ENCODE peak calls at places on chromosomes 1 and 21, in four cellular contexts. I is WTC11, W is K562, E is GM12878. G is an unnamed sample.

GRCh38 chr1:89999628-90000027 is 4.7 kb downstream of the ZNF326 start:
- DNase-seq in E (no peak), I (no peak), W (no peak), G (no peak)

GRCh38 chr1:17612831-17613230 is 73.3 kb downstream of the ARHGEF10L start:
- DNase-seq in I (no peak), W (no peak), E (no peak), G (no peak)

GRCh38 chr1:6420594-6421042 is 899 bp upstream of the HES2 start:
- DNase-seq in E (no peak), W (peak), I (peak), G (no peak)

GRCh38 chr1:33927721-33928120 is 63.8 kb downstream of the HMGB4 start:
- DNase-seq in E (no peak), W (no peak), I (no peak), G (no peak)

GRCh38 chr1:85582687-85583354 is 2.3 kb downstream of the CCN1 start:
- DNase-seq in I (no peak), W (no peak), E (no peak), G (no peak)

GRCh38 chr1:242554577-242554976 is 30.1 kb upstream of the PLD5 start:
- DNase-seq in E (no peak), I (no peak), W (no peak), G (no peak)

GRCh38 chr1:77832889-77833288 is 53.4 kb downstream of the MIGA1 start:
- DNase-seq in W (no peak), I (no peak), E (no peak), G (no peak)

GRCh38 chr1:89823679-89824292 is 3.0 kb downstream of the LRRC8D start:
- DNase-seq in I (no peak), E (no peak), W (peak), G (no peak)

GRCh38 chr1:157119008-157119407 is 19.2 kb downstream of the ETV3 start:
- DNase-seq in I (no peak), W (no peak), E (no peak), G (no peak)

GRCh38 chr1:207892764-207893163 is 18.2 kb downstream of the CD34 start:
- DNase-seq in W (no peak), E (no peak), I (no peak), G (no peak)

GRCh38 chr1:157770442-157771043 is 6.4 kb downstream of the FCRL2 start:
- DNase-seq in W (peak), I (peak), E (no peak), G (no peak)

GRCh38 chr1:224763126-224763764 is 147.1 kb downstream of the CNIH3 start:
- DNase-seq in I (no peak), W (no peak), E (no peak), G (no peak)

GRCh38 chr1:204410764-204411450 is 710 bp downstream of the PPP1R15B start:
- DNase-seq in W (no peak), E (no peak), I (peak), G (no peak)

GRCh38 chr1:9630331-9631081 is 21.0 kb upstream of the PIK3CD start:
- DNase-seq in I (no peak), W (no peak), E (no peak), G (no peak)

GRCh38 chr1:164716992-164717703 is 158.2 kb downstream of the PBX1 start:
- DNase-seq in W (no peak), E (no peak), I (no peak), G (no peak)

GRCh38 chr1:101065575-101065974 is 40.0 kb upstream of the DPH5 start:
- DNase-seq in W (no peak), E (no peak), I (no peak), G (no peak)

GRCh38 chr1:101055623-101056022 is 30.0 kb upstream of the DPH5 start:
- DNase-seq in W (no peak), I (no peak), E (no peak), G (no peak)

GRCh38 chr1:101059945-101060542 is 34.5 kb upstream of the DPH5 start:
- DNase-seq in I (no peak), E (no peak), W (no peak), G (no peak)

GRCh38 chr1:101064697-101065096 is 39.1 kb upstream of the DPH5 start:
- DNase-seq in I (no peak), E (no peak), W (no peak), G (no peak)

DNA sequence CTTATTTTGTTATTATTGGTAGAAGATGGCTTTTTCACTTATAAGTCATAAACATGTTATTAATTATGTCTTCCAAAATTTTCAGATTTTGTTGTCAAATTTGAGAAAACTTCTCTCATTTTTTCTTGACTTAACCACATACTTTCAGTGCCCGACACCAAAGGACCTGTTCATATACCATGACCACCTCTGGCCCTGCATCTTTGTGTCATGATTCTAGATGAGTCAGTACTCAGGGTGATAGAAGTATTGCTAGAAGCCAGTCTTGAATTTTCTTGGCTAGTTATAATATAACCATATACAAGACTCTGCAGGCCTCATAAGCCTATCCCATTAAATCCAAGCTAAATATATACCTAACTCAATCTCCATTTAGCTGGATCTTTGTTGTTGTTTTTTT is 35.4 kb upstream of the DPH5 start:
- DNase-seq in E (no peak), W (no peak), I (no peak), G (no peak)
- TF ChIP-seq ETV6 in E (no peak), W (no peak), I (no peak), G (no peak)

GRCh38 chr21:18725653-18726052 is 322.1 kb upstream of the TMPRSS15 start:
- DNase-seq in W (no peak), E (no peak), I (peak), G (no peak)
- TF ChIP-seq NR2C2 in W (no peak), E (no peak), I (no peak), G (no peak)

GRCh38 chr1:170765712-170766330 is 101.9 kb downstream of the PRRX1 start:
- DNase-seq in I (no peak), W (no peak), E (no peak), G (no peak)
- TF ChIP-seq ETV6 in I (no peak), W (no peak), E (no peak), G (no peak)

GRCh38 chr1:201217146-201217545 is 26.5 kb downstream of the IGFN1 start:
- DNase-seq in W (no peak), I (no peak), E (no peak), G (no peak)
- TF ChIP-seq NR2C2 in W (no peak), I (no peak), E (no peak), G (no peak)

DNA sequence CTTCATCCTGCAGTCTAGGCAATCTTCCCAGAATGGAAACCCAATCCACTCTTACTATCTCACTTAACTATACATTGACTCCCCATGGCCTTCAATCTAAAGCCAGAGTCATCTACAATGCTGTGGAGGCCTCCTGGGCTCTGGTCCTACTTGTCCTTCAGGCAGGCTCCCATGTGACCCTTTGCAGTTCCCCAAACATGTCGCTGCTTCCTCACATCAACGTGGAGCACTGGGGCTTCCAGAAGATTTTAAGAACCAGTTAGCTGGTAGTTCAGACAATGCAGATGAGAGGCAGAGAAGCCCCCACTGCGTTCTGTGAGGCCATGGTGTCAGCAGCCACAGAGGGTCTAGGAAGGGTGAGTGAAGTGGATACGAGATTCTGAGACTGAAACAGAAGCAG is 18.6 kb downstream of the LYPD8 start:
- DNase-seq in I (no peak), W (no peak), E (no peak), G (no peak)
- TF ChIP-seq ETV6 in I (no peak), W (no peak), E (no peak), G (no peak)

DNA sequence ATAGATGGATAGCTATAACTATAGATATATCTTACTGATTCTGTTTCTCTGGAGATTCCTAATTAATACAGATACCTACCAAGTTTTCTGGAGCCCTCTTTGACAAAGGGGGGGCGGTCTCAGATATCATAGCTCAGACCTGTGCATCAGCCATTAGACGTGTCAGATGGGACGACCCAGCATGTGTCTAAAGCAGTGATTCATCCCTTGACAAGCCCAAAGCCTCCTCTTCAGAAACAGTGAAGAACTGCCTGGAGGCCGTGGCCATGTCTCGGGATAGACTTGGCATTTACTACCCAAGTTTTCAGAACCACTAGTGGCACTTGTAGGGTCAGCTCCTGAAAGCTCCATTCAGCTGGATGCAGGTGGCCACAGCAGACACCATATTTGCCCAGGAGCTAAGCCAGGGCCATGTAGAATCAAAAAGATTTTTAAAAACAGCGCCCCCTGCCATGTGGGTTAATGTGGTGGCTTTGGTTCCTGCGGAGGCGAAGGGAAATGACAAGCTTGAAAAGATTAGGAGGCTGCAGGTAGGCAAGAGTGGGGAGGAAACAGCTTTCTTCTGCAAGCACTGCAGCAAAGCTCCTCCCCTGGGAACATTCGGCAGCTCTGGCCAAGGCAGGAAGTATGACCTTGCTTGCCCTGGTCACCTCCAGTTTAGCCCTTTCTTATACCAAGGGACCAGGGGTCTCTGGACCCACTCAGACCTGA is 82.2 kb downstream of the FBXO2 start:
- DNase-seq in I (peak), E (no peak), W (peak), G (peak)
- TF ChIP-seq NR2C2 in I (no peak), E (no peak), W (no peak), G (no peak)